ENCODE peak calls at places on chromosome 19, in four cellular contexts. B, Q, U and X are unnamed samples.

GRCh38 chr19:46824887-46825730 is 25.5 kb downstream of the AP2S1 start:
- DNase-seq in U (no peak), Q (no peak), B (no peak), X (no peak)

GRCh38 chr19:14494910-14495677 is 833 bp downstream of the GIPC1 start:
- DNase-seq in B (no peak), Q (no peak), U (no peak), X (peak; percentile 37)

GRCh38 chr19:51783373-51783772 is 11.6 kb upstream of the FPR3 start:
- DNase-seq in U (no peak), Q (no peak), B (peak; percentile 23), X (no peak)

GRCh38 chr19:55640043-55640576 is 692 bp upstream of the ZNF580 start:
- DNase-seq in B (no peak), Q (no peak), U (no peak), X (peak; percentile 83)

GRCh38 chr19:8391274-8392016 is 1.3 kb downstream of the RAB11B start:
- DNase-seq in Q (no peak), U (no peak), B (no peak), X (no peak)

GRCh38 chr19:27746691-27747380 is 1466.1 kb downstream of the UQCRFS1 start:
- DNase-seq in B (no peak), Q (peak; percentile 25), U (no peak), X (peak; percentile 7)

GRCh38 chr19:47273313-47274070 is 1.2 kb upstream of the INAFM1 start:
- DNase-seq in B (peak; percentile 84), U (no peak), Q (peak; percentile 79), X (peak; percentile 98)

GRCh38 chr19:38270587-38271167 is 6.3 kb downstream of the SPINT2 start:
- DNase-seq in Q (no peak), U (no peak), B (no peak), X (no peak)

GRCh38 chr19:8626823-8627222 is 3.6 kb upstream of the NFILZ start:
- DNase-seq in U (no peak), Q (no peak), B (no peak), X (no peak)

GRCh38 chr19:58261600-58261967 is 17.2 kb upstream of the ZNF8 start:
- DNase-seq in Q (no peak), B (no peak), U (no peak), X (no peak)

GRCh38 chr19:805161-805561 is 7.9 kb downstream of the PTBP1 start:
- DNase-seq in U (no peak), B (no peak), Q (no peak), X (peak; percentile 42)

GRCh38 chr19:41564515-41565383 is 11.2 kb upstream of the CEACAM21 start:
- DNase-seq in B (no peak), Q (no peak), U (no peak), X (peak; percentile 21)

DNA sequence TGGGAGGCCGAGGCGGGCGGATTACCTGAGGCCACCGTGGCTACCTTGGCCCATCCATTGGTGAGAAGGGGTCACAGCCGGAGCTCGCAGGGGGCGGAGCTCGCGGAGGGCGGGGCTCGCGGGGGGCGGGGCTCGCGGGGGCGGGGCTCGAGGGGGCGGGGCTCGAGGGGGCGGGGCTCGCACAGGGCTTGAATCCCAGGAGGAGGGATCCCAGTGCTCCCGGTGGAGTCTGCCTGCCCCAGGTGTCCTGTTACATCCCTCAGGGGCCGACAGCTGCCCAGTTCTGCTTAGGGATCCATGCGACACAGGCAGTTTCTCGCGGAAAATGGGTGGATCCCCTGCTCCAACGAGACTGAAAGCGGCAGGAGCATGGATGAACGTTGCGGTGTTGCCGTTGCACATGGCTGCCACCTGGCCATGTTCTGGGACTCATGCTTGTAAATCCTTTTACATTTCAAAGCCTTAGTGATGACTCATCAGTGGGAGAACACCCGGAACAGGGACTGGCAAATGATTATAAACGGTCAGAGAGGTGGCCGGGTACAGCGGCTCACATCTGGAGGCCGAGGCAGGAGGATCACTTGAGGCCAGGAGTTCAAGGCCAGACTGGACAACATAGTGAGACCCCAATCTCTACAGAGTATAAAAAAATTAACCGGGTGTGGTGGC is 25.1 kb downstream of the TMPRSS9 start:
- DNase-seq in U (no peak), Q (peak; percentile 75), B (peak; percentile 81), X (peak; percentile 95)
- TF ChIP-seq YY1 in U (no peak), Q (peak; percentile 20), B (peak; percentile 71), X (peak; percentile 40)

GRCh38 chr19:18651738-18652137 is 14.9 kb downstream of the KLHL26 start:
- DNase-seq in U (no peak), B (no peak), Q (no peak), X (no peak)
- TF ChIP-seq TCF12 in U (no peak), B (no peak), Q (no peak), X (no peak)

DNA sequence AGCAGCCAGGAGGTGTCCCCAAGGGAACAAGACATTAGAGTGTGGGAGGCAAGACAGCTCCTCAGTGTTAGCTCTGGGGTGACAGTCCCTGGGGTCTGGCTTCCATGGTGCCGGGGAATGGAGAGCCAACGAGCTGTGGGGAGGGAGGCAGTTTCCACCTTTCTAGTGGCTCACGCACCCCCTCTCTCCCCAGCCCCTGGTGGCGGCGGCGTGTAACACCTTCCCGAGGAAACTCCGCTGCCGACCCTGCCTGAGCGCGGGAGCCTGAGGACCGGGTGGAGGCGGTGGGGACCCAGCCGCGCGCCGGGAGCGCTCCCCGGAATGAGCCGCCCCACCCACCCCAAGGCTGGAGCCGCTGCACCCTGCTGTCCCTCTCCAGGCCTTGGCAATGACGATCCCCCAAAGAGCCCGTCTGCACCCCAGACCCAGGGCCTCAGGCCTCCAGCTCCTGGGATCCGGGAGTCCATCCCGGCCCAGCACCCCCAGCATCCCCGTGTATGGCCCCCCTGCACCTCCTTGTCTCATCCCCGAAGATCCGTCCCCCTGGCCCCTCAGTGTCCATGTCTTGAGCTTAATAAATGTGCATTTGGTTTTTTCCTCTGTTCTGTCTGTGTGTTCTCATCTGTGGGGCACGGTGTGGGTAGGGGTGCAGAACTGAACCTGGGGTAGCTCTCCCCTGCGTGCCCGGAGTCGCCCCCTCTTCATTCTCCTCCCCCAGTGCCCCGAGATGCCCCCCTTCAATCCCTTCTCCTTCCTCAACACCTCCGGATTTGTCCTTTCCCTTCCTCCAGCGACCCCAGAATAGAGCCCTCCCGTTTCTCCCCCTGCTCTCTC is 617 bp upstream of the FXYD5 start:
- DNase-seq in B (no peak), Q (no peak), U (no peak), X (peak; percentile 79)
- TF ChIP-seq YY1 in B (no peak), Q (no peak), U (peak; percentile 41), X (no peak)

DNA sequence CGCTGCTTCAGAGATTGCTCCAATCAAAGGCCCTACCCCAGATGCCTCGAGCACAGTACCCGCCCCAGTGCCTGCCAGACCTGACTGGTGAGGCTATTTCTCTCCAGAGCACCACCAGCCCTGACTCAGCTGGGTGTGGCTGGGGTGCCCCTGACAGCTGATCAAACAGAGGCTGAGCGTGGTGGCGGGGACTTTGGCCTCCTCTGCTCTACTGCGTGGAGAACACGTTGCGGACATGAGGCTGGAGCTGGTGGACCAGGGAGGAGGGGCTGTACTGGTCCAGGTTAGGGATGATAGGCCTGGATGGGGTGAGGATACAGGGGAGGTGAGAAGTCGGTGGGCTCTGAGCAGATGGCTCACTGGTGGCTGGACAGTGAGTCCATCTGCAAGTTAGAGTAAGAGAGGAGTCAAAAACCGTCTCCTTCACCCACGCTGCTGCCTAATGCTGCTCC is 3.5 kb upstream of the DOCK6 start:
- DNase-seq in Q (no peak), U (no peak), B (peak; percentile 93), X (no peak)
- TF ChIP-seq TCF12 in Q (no peak), U (no peak), B (no peak), X (no peak)

DNA sequence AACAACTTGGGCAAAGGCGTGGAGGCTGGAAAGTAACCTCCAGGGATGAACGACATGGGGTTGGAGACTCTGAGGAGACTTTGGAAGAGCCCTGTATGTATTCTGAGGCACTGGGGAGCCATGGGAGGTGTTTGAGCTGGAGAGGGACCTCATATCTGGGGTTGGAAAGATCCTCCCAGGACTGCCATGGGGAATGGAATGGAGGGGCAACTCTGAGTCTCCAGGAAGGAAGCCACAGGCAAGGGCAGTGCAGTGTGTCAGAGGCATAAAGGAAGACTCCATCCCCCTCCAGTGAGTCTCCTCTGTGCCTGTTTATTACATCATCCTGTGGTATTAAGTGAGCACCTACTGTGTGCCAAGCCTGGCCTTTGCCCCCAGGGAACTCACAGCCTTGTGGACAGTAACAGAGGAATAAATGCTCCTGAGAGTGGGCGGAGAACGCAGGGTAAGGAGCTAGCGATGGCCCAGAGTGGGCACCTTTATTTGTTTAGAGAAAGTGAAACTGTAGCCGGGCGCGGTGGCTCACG is 7.7 kb downstream of the PEAK3 start:
- DNase-seq in B (no peak), Q (no peak), U (no peak), X (no peak)
- TF ChIP-seq YY1 in B (no peak), Q (no peak), U (no peak), X (no peak)

DNA sequence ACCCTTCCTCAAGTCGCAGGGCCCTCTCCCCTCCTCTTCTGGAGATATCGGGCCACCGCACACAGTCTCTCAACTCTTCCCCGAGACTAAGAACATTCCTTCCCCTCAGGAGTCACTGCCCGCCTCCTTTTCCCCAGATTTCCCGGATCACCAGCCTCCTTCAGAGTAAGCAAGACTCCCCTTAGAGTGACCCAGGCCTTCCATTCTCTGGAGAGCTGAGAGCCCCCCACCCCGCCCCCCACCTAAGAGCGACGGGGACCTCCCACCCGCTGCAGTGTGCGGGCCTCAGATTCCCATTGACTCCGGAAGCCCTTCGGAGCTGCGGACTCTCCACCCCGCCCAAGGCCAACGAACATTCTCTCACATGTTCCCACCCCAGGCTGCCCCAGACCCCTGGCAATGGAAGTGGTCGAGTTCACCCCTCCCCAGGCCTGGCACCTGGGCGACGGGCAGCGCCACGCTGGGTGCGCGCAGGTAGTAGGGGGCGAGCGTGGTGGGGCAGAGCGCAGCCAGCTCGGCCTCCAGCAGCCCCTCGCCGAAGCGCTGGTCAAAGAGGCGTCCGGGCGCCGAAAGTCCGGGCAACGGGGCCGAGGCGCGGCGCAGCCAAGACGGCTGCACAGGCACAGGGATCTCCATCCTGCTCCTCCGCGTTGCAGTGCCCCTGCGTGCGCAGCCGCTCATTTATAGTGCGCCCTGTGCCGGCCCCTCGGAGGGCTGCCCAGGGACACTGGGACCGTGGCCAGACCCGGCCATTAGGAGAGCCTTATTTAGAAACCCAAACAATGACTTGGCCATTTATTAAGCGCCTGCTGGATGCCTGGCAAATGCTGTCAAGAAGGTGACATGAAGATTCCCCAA is at the start of gene HSPB6:
- DNase-seq in B (no peak), U (no peak), Q (no peak), X (no peak)
- TF ChIP-seq TCF12 in B (no peak), U (no peak), Q (no peak), X (no peak)

DNA sequence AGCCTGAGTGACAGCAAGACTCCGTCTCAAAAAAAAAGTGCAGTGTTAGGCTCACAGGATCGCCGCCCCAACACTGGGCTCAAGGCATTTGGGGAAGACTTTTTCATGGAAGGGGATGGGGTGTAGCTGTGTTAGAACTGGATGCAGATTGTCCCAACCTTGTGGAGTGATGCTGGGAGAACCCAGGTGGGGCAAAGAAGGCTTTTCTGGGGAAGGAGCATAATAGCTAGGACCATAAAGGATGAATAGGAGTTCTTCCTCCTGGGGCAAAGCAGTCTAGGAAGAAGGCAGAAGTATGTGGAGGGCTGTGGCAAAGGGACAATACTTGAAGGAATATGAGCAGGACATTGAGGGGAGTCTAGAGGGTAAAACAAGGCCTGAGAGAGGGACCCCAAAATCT is 11.2 kb downstream of the TLE6 start:
- DNase-seq in B (no peak), Q (no peak), U (no peak), X (no peak)
- TF ChIP-seq YY1 in B (no peak), Q (no peak), U (no peak), X (no peak)

GRCh38 chr19:13073263-13073662 is 29.4 kb downstream of the LYL1 start:
- DNase-seq in B (no peak), Q (no peak), U (no peak), X (no peak)
- TF ChIP-seq TCF12 in B (no peak), Q (no peak), U (no peak), X (no peak)